ENCODE peak calls at places on chromosome 21, in ten cellular contexts. H, Q, A, M, Y, X, V, D, T and O are unnamed samples. For H3K4me1, the result is how much of the 10 kb centered on the place peaks cover.

GRCh38 chr21:29260461-29260860 is 38.3 kb upstream of the BACH1 start:
- DNase-seq in M (no peak), V (no peak), T (no peak), H (no peak), A (no peak), Q (no peak), Y (no peak), D (no peak), X (no peak), O (no peak)

GRCh38 chr21:28791595-28792282 is 200.9 kb downstream of the LTN1 start:
- DNase-seq in Y (no peak), V (no peak), D (no peak), X (no peak), Q (no peak), A (no peak), H (no peak), M (no peak), T (no peak), O (no peak)

GRCh38 chr21:24310780-24311179 is 1296.5 kb downstream of the MRPL39 start:
- DNase-seq in H (no peak), A (no peak), Q (no peak), Y (no peak), M (no peak), D (no peak), V (no peak), T (no peak), X (no peak), O (no peak)

GRCh38 chr21:43927591-43928229 is 62.7 kb downstream of the AGPAT3 start:
- DNase-seq in M (no peak), X (no peak), T (no peak), Q (no peak), A (no peak), H (no peak), D (no peak), Y (no peak), V (no peak), O (no peak)

GRCh38 chr21:15455819-15456462 is 273.8 kb upstream of the USP25 start:
- DNase-seq in M (no peak), X (no peak), A (no peak), D (no peak), Q (no peak), Y (peak), V (no peak), H (no peak), T (no peak), O (peak)

GRCh38 chr21:21165063-21165645 is 166.9 kb downstream of the NCAM2 start:
- DNase-seq in X (peak), M (no peak), Q (no peak), A (no peak), D (no peak), V (no peak), Y (no peak), T (no peak), H (peak), O (no peak)

GRCh38 chr21:46477765-46478164 is 19.1 kb downstream of the DIP2A start:
- DNase-seq in M (no peak), H (peak), X (no peak), Q (peak), T (no peak), A (no peak), Y (no peak), D (no peak), V (no peak), O (no peak)

GRCh38 chr21:42233067-42233981 is 14.4 kb downstream of the ABCG1 start:
- DNase-seq in V (peak), A (peak), T (peak), M (peak), D (peak), Y (peak), X (peak), Q (peak), H (peak), O (peak)

GRCh38 chr21:35943752-35944151 is 116.6 kb downstream of the SETD4 start:
- DNase-seq in Q (no peak), T (no peak), V (no peak), X (no peak), H (no peak), A (no peak), Y (no peak), D (no peak), M (no peak), O (peak)

GRCh38 chr21:16983425-16983824 is 529.4 kb upstream of the CXADR start:
- DNase-seq in Y (no peak), D (no peak), H (no peak), Q (no peak), V (no peak), M (no peak), X (no peak), T (no peak), A (no peak), O (no peak)

GRCh38 chr21:28142692-28143091 is 850.0 kb downstream of the LTN1 start:
- DNase-seq in V (no peak), T (no peak), Q (no peak), Y (peak), X (no peak), D (no peak), H (peak), A (no peak), M (no peak), O (no peak)

GRCh38 chr21:15692711-15693110 is 37.1 kb upstream of the USP25 start:
- DNase-seq in M (no peak), X (no peak), Q (no peak), Y (no peak), H (no peak), V (no peak), A (no peak), T (no peak), D (no peak), O (no peak)

GRCh38 chr21:41877901-41878830 is 978 bp downstream of the PRDM15 start:
- DNase-seq in X (no peak), H (peak), Q (peak), Y (peak), T (peak), V (peak), A (no peak), D (peak), M (peak), O (peak)

GRCh38 chr21:42163511-42163863 is 55.5 kb upstream of the ABCG1 start:
- DNase-seq in V (no peak), A (no peak), H (no peak), Q (no peak), Y (no peak), X (no peak), T (no peak), D (no peak), M (no peak), O (no peak)

GRCh38 chr21:24420694-24421093 is 1186.6 kb downstream of the MRPL39 start:
- DNase-seq in T (no peak), V (peak), A (no peak), Y (no peak), M (no peak), D (no peak), H (no peak), X (no peak), Q (no peak), O (no peak)

GRCh38 chr21:46081022-46081861 is 16.7 kb upstream of the COL6A2 start:
- DNase-seq in D (no peak), Q (no peak), A (no peak), X (no peak), M (no peak), H (peak), Y (peak), V (no peak), T (no peak), O (no peak)

GRCh38 chr21:46210378-46211136 is 18.0 kb downstream of the LSS start:
- DNase-seq in Y (no peak), X (no peak), M (no peak), Q (no peak), H (no peak), T (peak), V (no peak), D (no peak), A (no peak), O (no peak)

GRCh38 chr21:20739421-20739820 is 258.8 kb upstream of the NCAM2 start:
- DNase-seq in A (no peak), Y (no peak), M (no peak), D (no peak), X (no peak), Q (no peak), V (peak), T (no peak), H (no peak), O (no peak)

GRCh38 chr21:41580758-41581554 is 73.0 kb upstream of the TMPRSS2 start:
- DNase-seq in X (no peak), A (no peak), Y (no peak), V (no peak), M (no peak), Q (no peak), H (no peak), T (no peak), D (no peak), O (peak)

GRCh38 chr21:43938751-43939442 is 73.2 kb upstream of the TRAPPC10 start:
- DNase-seq in T (peak), H (peak), X (peak), A (peak), V (peak), Y (peak), Q (peak), D (peak), M (peak), O (peak)

GRCh38 chr21:42028754-42029385 is 18.7 kb upstream of the ZBTB21 start:
- DNase-seq in H (no peak), Q (no peak), Y (no peak), T (no peak), M (no peak), V (no peak), X (no peak), D (no peak), A (no peak), O (peak)

GRCh38 chr21:26067836-26068401 is 102.7 kb downstream of the APP start:
- DNase-seq in X (no peak), T (no peak), Y (no peak), M (no peak), A (peak), D (no peak), H (no peak), V (no peak), Q (no peak), O (no peak)
- H3K4me1 ChIP-seq in X (half or more), T (under half), Y (under half), M (under half), A (under half), D (under half), H (under half), V (under half), Q (under half), O (under half)

GRCh38 chr21:37208056-37208705 is 59.0 kb downstream of the VPS26C start:
- DNase-seq in H (no peak), Y (no peak), M (peak), X (peak), Q (peak), A (peak), T (peak), V (peak), D (no peak), O (peak)
- H3K27ac ChIP-seq in H (no peak), Y (no peak), M (peak), X (peak), Q (peak), A (peak), T (peak), V (peak), D (no peak), O (no peak)

GRCh38 chr21:31663584-31664249 is 4.2 kb downstream of the SOD1 start:
- DNase-seq in M (no peak), A (no peak), Q (no peak), H (no peak), V (no peak), D (no peak), T (no peak), X (no peak), Y (no peak), O (no peak)
- H3K4me3 ChIP-seq in M (no peak), A (no peak), Q (no peak), H (no peak), V (no peak), D (peak), T (no peak), X (no peak), Y (no peak), O (no peak)

GRCh38 chr21:44956356-44957046 is 16.7 kb downstream of the SLX9 start:
- DNase-seq in Y (no peak), Q (no peak), V (no peak), T (no peak), M (no peak), X (no peak), D (no peak), H (no peak), A (no peak), O (no peak)

GRCh38 chr21:44958471-44959191 is 18.8 kb downstream of the SLX9 start:
- DNase-seq in V (no peak), T (peak), D (no peak), M (peak), A (no peak), Y (peak), Q (peak), H (peak), X (peak), O (no peak)

GRCh38 chr21:44957047-44957831 is 17.4 kb downstream of the SLX9 start:
- DNase-seq in T (no peak), V (no peak), Y (no peak), X (no peak), Q (no peak), D (no peak), A (no peak), M (no peak), H (no peak), O (no peak)

GRCh38 chr21:44959376-44960091 is 19.7 kb downstream of the SLX9 start:
- DNase-seq in D (no peak), X (no peak), T (no peak), V (no peak), Y (no peak), Q (no peak), A (no peak), H (no peak), M (no peak), O (no peak)

DNA sequence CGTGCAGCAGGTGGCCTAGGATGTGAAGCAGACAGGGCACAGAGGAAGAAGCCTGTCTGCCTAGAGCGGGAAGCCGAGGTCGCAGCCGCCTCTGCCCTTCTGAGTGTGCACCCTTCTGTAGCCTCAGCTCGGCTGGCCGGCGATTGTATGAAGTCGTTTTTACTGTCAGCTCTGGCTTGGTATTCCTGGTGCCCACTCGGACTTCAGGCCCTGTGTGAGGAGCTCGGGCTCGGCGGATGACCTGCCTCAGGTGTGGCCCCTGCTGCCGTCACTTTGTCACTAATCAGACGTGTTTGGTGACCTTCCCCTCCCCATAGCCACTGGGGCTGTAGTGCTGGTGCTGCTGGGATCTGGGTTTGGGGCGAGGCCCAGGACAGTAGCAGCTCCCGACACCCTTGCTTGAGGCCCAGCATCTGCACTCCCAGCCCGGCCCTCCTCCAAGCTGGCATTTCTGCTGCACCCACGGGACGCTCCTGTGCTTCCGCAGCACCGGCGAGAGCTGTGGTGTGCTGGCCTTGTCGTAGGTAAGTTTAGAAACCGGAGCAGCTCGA is 18.1 kb downstream of the SLX9 start:
- DNase-seq in A (no peak), T (no peak), X (no peak), M (no peak), Y (no peak), D (no peak), H (no peak), Q (no peak), V (no peak), O (no peak)
- H3K4me1 ChIP-seq in A (under half), T (under half), X (half or more), M (under half), Y (under half), D (under half), H (under half), Q (under half), V (under half), O (under half)

GRCh38 chr21:34606621-34607020 is 8.3 kb downstream of the RCAN1 start:
- DNase-seq in A (no peak), T (no peak), Y (no peak), M (no peak), D (no peak), H (no peak), X (no peak), V (no peak), Q (no peak), O (no peak)
- H3K27ac ChIP-seq in A (no peak), T (no peak), Y (no peak), M (no peak), D (no peak), H (no peak), X (no peak), V (no peak), Q (no peak), O (no peak)

GRCh38 chr21:33109574-33110339 is 39.8 kb downstream of the OLIG1 start:
- DNase-seq in T (no peak), Q (no peak), X (no peak), M (no peak), H (no peak), Y (peak), A (no peak), D (no peak), V (no peak), O (no peak)
- H3K4me3 ChIP-seq in T (no peak), Q (no peak), X (no peak), M (no peak), H (no peak), Y (no peak), A (no peak), D (no peak), V (no peak), O (no peak)

GRCh38 chr21:38306407-38306806 is 49.6 kb downstream of the KCNJ15 start:
- DNase-seq in Y (no peak), V (no peak), M (no peak), H (no peak), T (no peak), A (no peak), D (no peak), Q (no peak), X (no peak), O (no peak)
- H3K4me1 ChIP-seq in Y (under half), V (under half), M (under half), H (under half), T (under half), A (under half), D (under half), Q (under half), X (under half), O (under half)